ENCODE peak calls at places on chromosomes 1 and 21, in six cellular contexts. F, H, A, E, P and R are unnamed samples.

GRCh38 chr1:220748091-220748934 is at the start of gene MTARC2:
- DNase-seq in F (peak), H (peak), A (peak), E (peak), P (peak), R (peak)

GRCh38 chr1:50975436-50975835 is 5.4 kb downstream of the CDKN2C start:
- DNase-seq in F (no peak), H (no peak), A (no peak), E (no peak), P (no peak), R (peak)

GRCh38 chr1:150493175-150493574 is 6.0 kb downstream of the TARS2 start:
- DNase-seq in F (no peak), H (no peak), A (no peak), E (no peak), P (no peak), R (no peak)

GRCh38 chr1:223175032-223175431 is 32.0 kb upstream of the TLR5 start:
- DNase-seq in F (peak), H (no peak), A (no peak), E (peak), P (no peak), R (peak)

GRCh38 chr1:225424562-225425210 is 3.2 kb downstream of the LBR start:
- DNase-seq in F (no peak), H (no peak), A (peak), E (peak), P (no peak), R (peak)

GRCh38 chr21:15031790-15032357 is 32.9 kb downstream of the NRIP1 start:
- DNase-seq in F (no peak), H (no peak), A (peak), E (no peak), P (no peak), R (no peak)

GRCh38 chr1:220129479-220130210 is 35.7 kb downstream of the IARS2 start:
- DNase-seq in F (no peak), H (no peak), A (no peak), E (no peak), P (no peak), R (no peak)

GRCh38 chr21:31395268-31395667 is 51.2 kb upstream of the TIAM1 start:
- DNase-seq in F (no peak), H (no peak), A (no peak), E (no peak), P (peak), R (no peak)

GRCh38 chr1:53430256-53430655 is 28.9 kb upstream of the DMRTB1 start:
- DNase-seq in F (no peak), H (no peak), A (peak), E (no peak), P (no peak), R (no peak)

GRCh38 chr1:7473223-7474142 is 297.6 kb upstream of the VAMP3 start:
- DNase-seq in F (no peak), H (no peak), A (no peak), E (no peak), P (no peak), R (no peak)

GRCh38 chr1:63877816-63878215 is 104.0 kb downstream of the ROR1 start:
- DNase-seq in F (no peak), H (no peak), A (peak), E (no peak), P (no peak), R (peak)

GRCh38 chr1:191699343-191699742 is 458.9 kb upstream of the RGS18 start:
- DNase-seq in F (no peak), H (no peak), A (no peak), E (no peak), P (no peak), R (no peak)

GRCh38 chr1:190679032-190679431 is 201.4 kb upstream of the BRINP3 start:
- DNase-seq in F (no peak), H (no peak), A (peak), E (peak), P (no peak), R (no peak)

GRCh38 chr1:79124756-79125155 is 118.2 kb upstream of the ADGRL4 start:
- DNase-seq in F (no peak), H (no peak), A (no peak), E (no peak), P (no peak), R (no peak)

DNA sequence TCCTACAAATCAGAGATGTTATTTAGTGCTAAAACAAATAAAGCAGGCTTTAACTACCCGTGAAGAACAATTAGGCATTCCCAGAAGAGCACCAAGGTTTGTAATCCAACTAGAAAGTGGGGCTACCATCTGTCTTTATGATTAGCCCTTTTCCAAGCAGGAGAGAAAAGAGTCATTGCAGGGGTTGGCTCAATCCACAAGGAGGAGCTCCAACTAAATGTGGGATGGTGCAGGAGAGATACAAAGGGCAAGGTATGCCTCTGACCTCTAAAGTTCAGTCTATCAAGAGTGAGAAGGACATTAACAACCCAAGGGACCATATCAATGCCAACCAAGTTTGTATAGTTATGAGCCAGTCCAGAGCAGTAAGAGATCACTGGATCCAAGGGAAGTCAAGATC is 382.7 kb upstream of the DUSP10 start:
- DNase-seq in F (no peak), H (no peak), A (no peak), E (peak), P (no peak), R (no peak)
- TF ChIP-seq CTCF in F (peak), H (no peak), A (peak), E (peak), P (no peak), R (no peak)

DNA sequence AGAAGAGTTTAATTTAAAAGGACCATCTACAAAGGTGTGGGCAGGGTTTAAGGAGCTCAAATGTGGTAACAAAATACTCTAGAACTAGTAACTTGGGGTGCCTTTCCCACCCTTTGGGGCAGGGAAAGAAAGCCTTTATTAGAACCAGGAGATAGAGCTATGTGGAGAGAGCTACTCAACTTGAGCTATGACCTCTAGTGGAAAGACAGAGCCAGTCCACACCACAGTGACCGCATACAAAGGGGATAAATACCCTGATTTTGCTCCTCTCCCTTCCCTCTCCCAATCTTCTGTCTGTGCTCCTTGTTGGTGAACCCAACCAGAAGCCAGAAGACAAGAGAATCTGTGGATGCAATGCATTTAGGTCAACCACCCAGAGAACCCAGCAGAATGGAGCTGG is 54.4 kb upstream of the JAK1 start:
- DNase-seq in F (no peak), H (no peak), A (peak), E (peak), P (no peak), R (no peak)
- TF ChIP-seq CTCF in F (peak), H (no peak), A (peak), E (peak), P (peak), R (peak)

GRCh38 chr1:39134768-39135333 is 69.6 kb upstream of the MACF1 start:
- DNase-seq in F (no peak), H (no peak), A (no peak), E (no peak), P (no peak), R (no peak)

GRCh38 chr1:39133340-39133684 is 71.2 kb upstream of the MACF1 start:
- DNase-seq in F (no peak), H (no peak), A (no peak), E (no peak), P (no peak), R (no peak)

GRCh38 chr1:39131940-39132339 is 72.6 kb upstream of the MACF1 start:
- DNase-seq in F (no peak), H (no peak), A (no peak), E (no peak), P (no peak), R (no peak)

GRCh38 chr1:39130297-39130696 is 74.2 kb upstream of the MACF1 start:
- DNase-seq in F (no peak), H (no peak), A (peak), E (peak), P (no peak), R (peak)

GRCh38 chr1:39132505-39133339 is 71.8 kb upstream of the MACF1 start:
- DNase-seq in F (peak), H (peak), A (peak), E (peak), P (peak), R (peak)
- TF ChIP-seq CTCF in F (peak), H (peak), A (peak), E (peak), P (no peak), R (no peak)

GRCh38 chr1:27349784-27350672 is 8.2 kb downstream of the SYTL1 start:
- DNase-seq in F (peak), H (peak), A (peak), E (no peak), P (peak), R (peak)
- TF ChIP-seq CTCF in F (peak), H (no peak), A (no peak), E (no peak), P (no peak), R (no peak)

GRCh38 chr1:40439247-40439646 is 11.0 kb upstream of the ZFP69B start:
- DNase-seq in F (no peak), H (no peak), A (no peak), E (no peak), P (no peak), R (no peak)

GRCh38 chr1:40432644-40433385 is 17.5 kb upstream of the ZFP69B start:
- DNase-seq in F (no peak), H (no peak), A (peak), E (no peak), P (no peak), R (peak)

GRCh38 chr1:40435876-40436275 is 14.4 kb upstream of the ZFP69B start:
- DNase-seq in F (no peak), H (no peak), A (peak), E (no peak), P (no peak), R (peak)

GRCh38 chr1:40435471-40435870 is 14.8 kb upstream of the ZFP69B start:
- DNase-seq in F (no peak), H (no peak), A (peak), E (no peak), P (no peak), R (peak)

GRCh38 chr1:40438391-40439015 is 11.8 kb upstream of the ZFP69B start:
- DNase-seq in F (peak), H (no peak), A (peak), E (peak), P (no peak), R (peak)
- TF ChIP-seq CTCF in F (peak), H (peak), A (peak), E (peak), P (peak), R (peak)

GRCh38 chr1:181482521-181483083 is 715 bp upstream of the CACNA1E start:
- DNase-seq in F (peak), H (no peak), A (no peak), E (peak), P (peak), R (no peak)
- TF ChIP-seq CTCF in F (no peak), H (no peak), A (no peak), E (no peak), P (peak), R (no peak)

GRCh38 chr1:235160965-235161684 is at the start of gene RBM34:
- DNase-seq in F (peak), H (peak), A (peak), E (peak), P (peak), R (peak)
- TF ChIP-seq CTCF in F (no peak), H (peak), A (peak), E (no peak), P (peak), R (peak)